ENCODE peak calls at places on chromosomes 12 and 14, in five cellular contexts. Z, X, T, F and H are unnamed samples.

GRCh38 chr14:50452979-50453705 is 56.5 kb upstream of the CDKL1 start:
- DNase-seq in T (no peak), F (peak), Z (no peak), X (no peak), H (peak)

GRCh38 chr14:22998324-22999012 is 11.5 kb downstream of the C14orf93 start:
- DNase-seq in Z (no peak), F (no peak), X (no peak), T (no peak), H (no peak)

GRCh38 chr12:115835445-115835844 is 442.0 kb downstream of the MED13L start:
- DNase-seq in X (no peak), F (no peak), T (peak), Z (no peak), H (no peak)

GRCh38 chr12:57581802-57582201 is 9.2 kb upstream of the PIP4K2C start:
- DNase-seq in X (no peak), T (no peak), F (no peak), Z (no peak), H (no peak)

GRCh38 chr12:93776581-93777018 is 99.4 kb downstream of the CRADD start:
- DNase-seq in X (no peak), F (peak), T (no peak), Z (no peak), H (peak)

GRCh38 chr14:94423465-94424056 is 29.0 kb downstream of the SERPINA11 start:
- DNase-seq in X (peak), T (peak), Z (no peak), F (peak), H (peak)

GRCh38 chr14:58822856-58823255 is 185.1 kb downstream of the DACT1 start:
- DNase-seq in Z (no peak), T (no peak), F (no peak), X (no peak), H (no peak)

GRCh38 chr12:108805136-108805535 is 52.2 kb downstream of the SSH1 start:
- DNase-seq in F (peak), Z (no peak), X (no peak), T (no peak), H (peak)

GRCh38 chr14:32018391-32019092 is 58.6 kb upstream of the ARHGAP5 start:
- DNase-seq in T (no peak), Z (no peak), X (no peak), F (no peak), H (no peak)

GRCh38 chr14:101173698-101174521 is 270.4 kb upstream of the RTL1 start:
- DNase-seq in T (no peak), Z (peak), X (no peak), F (no peak), H (no peak)

GRCh38 chr12:110436231-110436630 is 13.9 kb downstream of the ARPC3 start:
- DNase-seq in F (peak), X (no peak), Z (no peak), T (no peak), H (peak)

GRCh38 chr12:14018080-14018479 is 36.7 kb upstream of the GRIN2B start:
- DNase-seq in T (no peak), X (no peak), F (no peak), Z (no peak), H (no peak)

GRCh38 chr12:45980540-45980939 is 9.8 kb downstream of the SCAF11 start:
- DNase-seq in F (no peak), T (no peak), X (no peak), Z (no peak), H (no peak)

GRCh38 chr12:46269429-46270241 is 792 bp upstream of the SLC38A1 start:
- DNase-seq in F (no peak), Z (no peak), X (no peak), T (no peak), H (peak)

GRCh38 chr12:19970116-19970515 is 398.2 kb upstream of the PDE3A start:
- DNase-seq in F (peak), T (no peak), Z (no peak), X (no peak), H (peak)

GRCh38 chr12:111766608-111767361 is at the start of gene ALDH2:
- DNase-seq in X (peak), F (peak), Z (peak), T (peak), H (peak)

GRCh38 chr12:45671254-45671653 is 58.3 kb upstream of the ARID2 start:
- DNase-seq in F (peak), T (no peak), X (no peak), Z (no peak), H (peak)

GRCh38 chr12:84599539-84599938 is 313.1 kb downstream of the SLC6A15 start:
- DNase-seq in X (no peak), T (no peak), Z (no peak), F (no peak), H (peak)

GRCh38 chr14:104086661-104087461 is 1.4 kb downstream of the ASPG start:
- DNase-seq in F (no peak), X (no peak), T (no peak), Z (peak), H (no peak)

GRCh38 chr12:18700254-18700653 is 37.6 kb downstream of the PLCZ1 start:
- DNase-seq in F (peak), X (no peak), T (no peak), Z (no peak), H (peak)

GRCh38 chr12:53287741-53288216 is 7.6 kb upstream of the PFDN5 start:
- DNase-seq in F (peak), Z (no peak), T (peak), X (peak), H (peak)

GRCh38 chr14:65860956-65861631 is 448.6 kb downstream of the FUT8 start:
- DNase-seq in T (no peak), Z (no peak), X (no peak), F (no peak), H (no peak)

GRCh38 chr12:22856120-22856699 is 231.2 kb downstream of the ETNK1 start:
- DNase-seq in Z (no peak), T (no peak), F (peak), X (no peak), H (peak)

GRCh38 chr12:1252758-1253157 is 261.7 kb downstream of the ERC1 start:
- DNase-seq in T (no peak), F (no peak), Z (no peak), X (no peak), H (no peak)

GRCh38 chr14:55107766-55108554 is 21.1 kb upstream of the LGALS3 start:
- DNase-seq in T (peak), Z (peak), X (peak), F (peak), H (peak)

GRCh38 chr12:87828384-87828973 is 200.7 kb downstream of the C12orf50 start:
- DNase-seq in Z (no peak), X (no peak), T (no peak), F (no peak), H (no peak)

GRCh38 chr12:78674311-78675085 is 190.1 kb upstream of the SYT1 start:
- DNase-seq in X (no peak), F (peak), Z (no peak), T (no peak), H (peak)

GRCh38 chr14:23284654-23285529 is 1.0 kb downstream of the HOMEZ start:
- DNase-seq in F (peak), Z (no peak), T (no peak), X (no peak), H (peak)

GRCh38 chr12:113220593-113221180 is 577 bp upstream of the TPCN1 start:
- DNase-seq in T (no peak), X (peak), Z (no peak), F (no peak), H (no peak)

GRCh38 chr12:26987634-26988424 is 26.4 kb downstream of the TM7SF3 start:
- DNase-seq in F (peak), T (no peak), X (no peak), Z (no peak), H (peak)

GRCh38 chr14:92586001-92586947 is 72.7 kb downstream of the RIN3 start:
- DNase-seq in T (no peak), Z (peak), X (no peak), F (peak), H (peak)

GRCh38 chr14:64705406-64706118 is 1.3 kb downstream of the PLEKHG3 start:
- DNase-seq in X (no peak), F (no peak), T (peak), Z (peak), H (no peak)

GRCh38 chr14:24231263-24232120 is 675 bp downstream of the NEDD8 start:
- DNase-seq in T (no peak), X (no peak), F (no peak), Z (peak), H (no peak)

GRCh38 chr14:60093606-60094005 is 1.9 kb downstream of the PCNX4 start:
- DNase-seq in X (no peak), Z (no peak), T (no peak), F (peak), H (peak)

GRCh38 chr12:113796852-113797534 is 169.1 kb downstream of the RBM19 start:
- DNase-seq in Z (no peak), T (no peak), X (no peak), F (no peak), H (no peak)

GRCh38 chr12:3366451-3367155 is 124.4 kb upstream of the PRMT8 start:
- DNase-seq in X (no peak), Z (peak), F (no peak), T (no peak), H (no peak)
- H3K4me3 ChIP-seq in X (peak), Z (peak), F (no peak), T (no peak), H (no peak)

GRCh38 chr12:72330291-72330690 is 58.1 kb downstream of the TRHDE start:
- DNase-seq in X (no peak), F (peak), Z (no peak), T (peak), H (peak)
- TF ChIP-seq CTCF in X (no peak), F (no peak), Z (no peak), T (no peak), H (no peak)

DNA sequence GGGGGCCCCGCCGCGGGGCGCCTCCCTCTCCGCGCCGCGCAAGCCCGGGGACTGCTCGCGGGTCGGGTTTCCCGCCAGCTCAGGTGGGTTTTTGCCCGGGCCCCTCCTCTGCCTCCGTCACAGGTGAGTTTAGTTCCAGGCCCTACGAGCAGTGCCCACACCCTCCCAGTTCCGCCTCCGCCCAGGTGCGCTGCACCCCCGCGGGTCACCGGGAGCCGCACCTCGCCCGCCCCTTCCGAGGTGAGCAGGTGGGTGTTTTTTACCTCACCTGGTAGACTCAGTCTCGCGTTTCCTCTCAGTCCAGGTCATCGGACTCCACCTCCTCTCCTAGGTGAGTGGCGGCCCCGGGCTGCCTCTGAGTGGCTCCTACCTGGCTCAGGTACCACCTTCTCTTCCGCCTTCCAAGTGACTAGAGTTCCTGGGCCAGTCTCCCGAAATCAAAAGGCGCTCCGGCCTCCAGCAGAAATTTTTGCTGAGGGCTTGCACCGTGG is at the start of gene TMEM30B:
- DNase-seq in T (peak), Z (no peak), X (peak), F (no peak), H (no peak)
- H3K4me3 ChIP-seq in T (peak), Z (peak), X (peak), F (peak), H (peak)

DNA sequence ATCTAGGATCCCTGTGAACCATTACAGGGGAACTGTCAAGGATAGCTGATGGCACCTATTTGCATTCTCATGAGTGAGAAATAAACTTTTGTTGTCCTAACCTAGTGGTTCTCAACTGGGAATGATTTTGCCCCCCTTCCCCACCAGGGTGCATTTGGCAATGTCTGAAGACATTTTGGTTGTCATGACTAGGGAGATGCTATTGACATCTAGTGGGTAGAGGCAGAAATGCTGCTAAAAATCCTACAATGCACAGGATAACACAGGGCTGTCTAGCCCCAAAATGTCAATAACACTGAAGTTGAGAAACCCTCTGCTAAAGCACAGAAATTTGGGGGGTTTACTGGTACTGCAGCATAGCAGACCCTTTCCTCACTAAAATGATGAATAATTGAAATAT is 140.9 kb upstream of the SRRM4 start:
- DNase-seq in F (no peak), Z (no peak), X (no peak), T (no peak), H (no peak)
- TF ChIP-seq CTCF in F (no peak), Z (no peak), X (no peak), T (no peak), H (no peak)

GRCh38 chr12:24769682-24770081 is 179.2 kb downstream of the BCAT1 start:
- DNase-seq in F (no peak), X (no peak), T (no peak), Z (no peak), H (no peak)
- H3K4me3 ChIP-seq in F (no peak), X (no peak), T (no peak), Z (no peak), H (no peak)

DNA sequence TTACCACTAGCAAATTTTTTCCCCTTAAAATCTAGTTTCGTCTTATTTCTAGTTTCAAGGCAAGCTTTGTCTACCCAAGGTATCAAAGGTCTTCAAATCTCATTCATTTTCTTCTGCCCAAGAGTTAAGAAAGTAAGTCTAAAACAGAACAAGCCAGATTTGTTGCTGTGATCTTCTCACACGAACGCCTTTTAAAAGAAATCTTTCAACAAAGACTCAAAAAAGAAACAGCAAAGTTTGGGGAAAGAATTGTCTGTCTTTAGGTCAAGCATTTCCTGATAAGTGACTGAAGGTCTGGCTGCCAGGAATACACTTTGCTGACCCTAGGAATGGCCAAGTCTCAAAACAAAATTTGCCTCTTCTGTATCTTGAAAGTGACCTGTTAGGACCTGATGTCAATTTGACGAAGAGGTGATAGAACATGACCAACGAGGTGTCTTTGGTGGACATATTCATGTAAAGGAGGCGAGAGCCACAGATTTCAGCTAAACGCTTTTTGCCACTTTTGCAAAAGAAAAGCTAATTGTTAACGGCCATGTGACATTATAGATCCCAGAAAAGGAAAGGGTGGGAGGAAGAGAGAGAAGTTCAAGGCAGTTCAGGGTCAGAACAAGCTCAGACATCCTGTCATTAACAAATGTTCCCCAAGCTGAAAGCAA is 1.7 kb downstream of the CDK17 start:
- DNase-seq in F (peak), T (no peak), Z (no peak), X (no peak), H (peak)
- TF ChIP-seq CTCF in F (no peak), T (no peak), Z (no peak), X (no peak), H (no peak)

GRCh38 chr12:6323995-6324711 is 13.7 kb downstream of the PLEKHG6 start:
- DNase-seq in X (no peak), F (no peak), Z (no peak), T (no peak), H (no peak)

GRCh38 chr12:6323340-6323994 is 13.0 kb downstream of the PLEKHG6 start:
- DNase-seq in T (peak), X (no peak), F (peak), Z (no peak), H (peak)

GRCh38 chr12:6322352-6322751 is 11.9 kb downstream of the PLEKHG6 start:
- DNase-seq in X (no peak), Z (no peak), T (no peak), F (no peak), H (no peak)

GRCh38 chr12:6321905-6322304 is 11.4 kb downstream of the PLEKHG6 start:
- DNase-seq in T (no peak), Z (no peak), X (no peak), F (no peak), H (no peak)

GRCh38 chr12:6322969-6323339 is 12.5 kb downstream of the PLEKHG6 start:
- DNase-seq in F (no peak), T (no peak), X (no peak), Z (no peak), H (no peak)
- H3K4me3 ChIP-seq in F (no peak), T (no peak), X (no peak), Z (peak), H (no peak)

DNA sequence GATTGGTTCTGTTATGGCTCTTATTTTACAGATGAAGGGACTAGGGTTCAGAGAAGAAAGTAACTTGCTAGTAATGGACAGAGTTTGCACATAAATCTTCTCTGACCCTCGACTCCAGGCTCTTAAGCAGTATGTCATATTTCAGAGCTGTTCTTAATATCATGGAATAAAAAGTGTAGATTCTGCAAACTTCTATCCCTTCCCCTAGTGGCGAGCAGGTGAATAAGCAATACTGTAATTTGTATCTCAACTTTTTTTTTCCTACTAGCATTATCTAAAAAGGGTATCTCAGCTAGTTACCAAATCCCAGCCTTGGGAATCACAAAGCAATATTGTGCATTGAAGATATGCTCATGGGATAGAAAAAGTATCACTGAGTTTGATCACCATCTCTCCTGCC is 83.2 kb downstream of the ANO4 start:
- DNase-seq in T (no peak), X (no peak), Z (no peak), F (no peak), H (peak)
- TF ChIP-seq CTCF in T (no peak), X (no peak), Z (no peak), F (peak), H (peak)